ENCODE peak calls at places on chromosomes 4 and X, in four cellular contexts. S is activated naive CD8-positive, alpha-beta T cell treated with anti-CD3 and anti-CD28 coated beads, Interleukin-2, amount 50 U/mL, for 24 hours; E is GOT3; L is amygdala. B is an unnamed sample.
A peak's percentile ranks its signal among the peaks of the same experiment; 100 is the strongest.

GRCh38 chr4:182090186-182090585 is 153.0 kb upstream of the TENM3 start:
- DNase-seq in S (no peak), E (no peak), L (no peak), B (no peak)

GRCh38 chr4:98780111-98780549 is 121.7 kb upstream of the TSPAN5 start:
- DNase-seq in E (no peak), L (no peak), S (no peak), B (no peak)

GRCh38 chrX:129682979-129683378 is 28.2 kb upstream of the APLN start:
- DNase-seq in E (no peak), S (no peak), L (no peak), B (no peak)

GRCh38 chrX:38225093-38225492 is 4.4 kb upstream of the SRPX start:
- DNase-seq in E (no peak), L (no peak), S (no peak), B (no peak)

GRCh38 chrX:11667286-11667685 is 1.6 kb upstream of the ARHGAP6 start:
- DNase-seq in L (no peak), E (no peak), S (no peak), B (no peak)

GRCh38 chrX:129230850-129231512 is 292.3 kb downstream of the SMARCA1 start:
- DNase-seq in L (no peak), S (no peak), E (no peak), B (no peak)

GRCh38 chr4:147138171-147138570 is 192.5 kb upstream of the TTC29 start:
- DNase-seq in L (no peak), S (no peak), E (no peak), B (no peak)

GRCh38 chrX:10833299-10834169 is 213.1 kb upstream of the MID1 start:
- DNase-seq in L (no peak), S (no peak), E (peak; percentile 36), B (no peak)

GRCh38 chrX:70046978-70047377 is 2.8 kb downstream of the AWAT2 start:
- DNase-seq in L (no peak), E (no peak), S (no peak), B (no peak)

GRCh38 chr4:146407669-146408084 is 114.1 kb downstream of the SLC10A7 start:
- DNase-seq in S (no peak), L (no peak), E (no peak), B (peak; percentile 15)

GRCh38 chr4:139815646-139816601 is 150.3 kb downstream of the MGST2 start:
- DNase-seq in E (no peak), L (peak; percentile 11), S (no peak), B (no peak)

GRCh38 chr4:150379454-150379853 is 202.5 kb upstream of the MAB21L2 start:
- DNase-seq in L (no peak), E (no peak), S (no peak), B (no peak)

GRCh38 chrX:142233400-142233799 is 28.3 kb upstream of the MAGEC2 start:
- DNase-seq in L (no peak), S (no peak), E (no peak), B (no peak)

GRCh38 chrX:117543885-117544284 is 572.7 kb downstream of the KLHL13 start:
- DNase-seq in E (no peak), S (no peak), L (no peak), B (no peak)

GRCh38 chr4:54227261-54228063 is 1.6 kb upstream of the PDGFRA start:
- DNase-seq in E (peak; percentile 34), S (peak; percentile 4), L (no peak), B (no peak)

GRCh38 chr4:185849543-185850185 is 37.7 kb upstream of the SORBS2 start:
- DNase-seq in E (no peak), S (no peak), L (no peak), B (no peak)

GRCh38 chr4:26950446-26950845 is 89.8 kb downstream of the STIM2 start:
- DNase-seq in L (no peak), S (no peak), E (no peak), B (no peak)

GRCh38 chr4:107896158-107896645 is 35.1 kb upstream of the CYP2U1 start:
- DNase-seq in S (no peak), E (no peak), L (no peak), B (peak; percentile 92)

GRCh38 chrX:2710496-2710895 is 19.4 kb downstream of the CD99 start:
- DNase-seq in E (no peak), L (no peak), S (peak; percentile 49), B (peak; percentile 28)

GRCh38 chrX:38262715-38263620 is 42.3 kb upstream of the SRPX start:
- DNase-seq in L (no peak), S (no peak), E (no peak), B (no peak)

GRCh38 chrX:152601848-152602616 is 35.7 kb upstream of the GABRQ start:
- DNase-seq in S (peak; percentile 1), E (no peak), L (no peak), B (no peak)

GRCh38 chrX:46576458-46576857 is 2.9 kb downstream of the CHST7 start:
- DNase-seq in L (no peak), E (no peak), S (no peak), B (no peak)

GRCh38 chr4:17120761-17121160 is 222.3 kb upstream of the LDB2 start:
- DNase-seq in E (no peak), L (no peak), S (no peak), B (no peak)

GRCh38 chrX:154317391-154318000 is 21.9 kb downstream of the TKTL1 start:
- DNase-seq in L (no peak), E (no peak), S (no peak), B (no peak)

GRCh38 chr4:27005512-27006246 is 145.0 kb downstream of the STIM2 start:
- DNase-seq in L (no peak), E (no peak), S (no peak), B (no peak)

GRCh38 chrX:72021975-72022374 is 109.7 kb downstream of the RTL5 start:
- DNase-seq in L (no peak), E (no peak), S (no peak), B (no peak)

GRCh38 chr4:138449938-138450337 is 207.8 kb upstream of the SLC7A11 start:
- DNase-seq in S (no peak), E (no peak), L (no peak), B (no peak)

GRCh38 chr4:139015948-139016451 is 419 bp downstream of the NOCT start:
- DNase-seq in E (no peak), S (peak; percentile 47), L (no peak), B (peak; percentile 24)

GRCh38 chrX:132023896-132024386 is 839 bp downstream of the STK26 start:
- DNase-seq in L (no peak), E (no peak), S (peak; percentile 62), B (peak; percentile 1)

GRCh38 chrX:132488092-132488749 is 617 bp downstream of the MBNL3 start:
- DNase-seq in L (no peak), E (no peak), S (peak; percentile 20), B (peak; percentile 20)

GRCh38 chr4:163191999-163192398 is 25.3 kb upstream of the NAF1 start:
- DNase-seq in S (no peak), E (no peak), L (no peak), B (no peak)

GRCh38 chr4:105329081-105329480 is 144.8 kb downstream of the PPA2 start:
- DNase-seq in E (no peak), L (no peak), S (no peak), B (no peak)

GRCh38 chrX:95318882-95319281 is 1365.8 kb upstream of the DIAPH2 start:
- DNase-seq in E (no peak), L (no peak), S (no peak), B (no peak)

GRCh38 chr4:1975391-1975801 is 33.4 kb downstream of the NELFA start:
- DNase-seq in L (no peak), E (no peak), S (no peak), B (no peak)

GRCh38 chrX:70553516-70553915 is 108.9 kb downstream of the DLG3 start:
- DNase-seq in L (no peak), E (no peak), S (no peak), B (no peak)

GRCh38 chrX:15349046-15349445 is 13.7 kb upstream of the PIGA start:
- DNase-seq in E (no peak), L (no peak), S (no peak), B (peak; percentile 39)

GRCh38 chrX:118189628-118190027 is 73.0 kb upstream of the KLHL13 start:
- DNase-seq in L (no peak), E (no peak), S (no peak), B (no peak)

GRCh38 chrX:73561791-73562190 is 1.2 kb upstream of the CHIC1 start:
- DNase-seq in E (no peak), S (no peak), L (no peak), B (no peak)